ENCODE peak calls at places on chromosomes 6 and 20, in six cellular contexts. U is astrocyte of the cerebellum, Q is choroid plexus epithelial cell, N is retinal pigment epithelial cell, L is colonic mucosa, X is fibroblast of lung. W is an unnamed sample.

GRCh38 chr20:11108102-11108842 is 434.5 kb upstream of the JAG1 start:
- DNase-seq in U (no peak), Q (no peak), N (peak; percentile 31), L (no peak), X (peak; percentile 47), W (no peak)

GRCh38 chr6:138258991-138259390 is 40.7 kb upstream of the PBOV1 start:
- DNase-seq in U (no peak), Q (no peak), N (no peak), L (no peak), X (no peak), W (no peak)

GRCh38 chr6:123962508-123962907 is 158.8 kb downstream of the NKAIN2 start:
- DNase-seq in U (no peak), Q (no peak), N (no peak), L (peak; percentile 47), X (no peak), W (no peak)

GRCh38 chr20:965956-966355 is 36.2 kb downstream of the RSPO4 start:
- DNase-seq in U (no peak), Q (no peak), N (no peak), L (no peak), X (no peak), W (no peak)

GRCh38 chr6:85015396-85015990 is 251.1 kb upstream of the TBX18 start:
- DNase-seq in U (peak; percentile 12), Q (peak; percentile 89), N (peak; percentile 24), L (peak; percentile 34), X (peak; percentile 28), W (no peak)

GRCh38 chr6:145310116-145310515 is 425.2 kb downstream of the EPM2A start:
- DNase-seq in U (no peak), Q (peak; percentile 44), N (no peak), L (no peak), X (peak; percentile 51), W (peak; percentile 24)

GRCh38 chr20:717271-717670 is 41.7 kb upstream of the SCRT2 start:
- DNase-seq in U (no peak), Q (no peak), N (no peak), L (no peak), X (no peak), W (no peak)

GRCh38 chr6:36692220-36692619 is 5.4 kb upstream of the RAB44 start:
- DNase-seq in U (no peak), Q (no peak), N (no peak), L (no peak), X (no peak), W (no peak)

GRCh38 chr6:45445749-45446454 is 68.2 kb upstream of the SUPT3H start:
- DNase-seq in U (peak; percentile 98), Q (peak; percentile 100), N (peak; percentile 98), L (peak; percentile 79), X (peak; percentile 98), W (peak; percentile 98)

GRCh38 chr20:8523684-8524083 is 391.6 kb downstream of the PLCB1 start:
- DNase-seq in U (no peak), Q (peak; percentile 23), N (no peak), L (no peak), X (no peak), W (no peak)

GRCh38 chr6:32664827-32665362 is 1.6 kb downstream of the HLA-DQB1 start:
- DNase-seq in U (no peak), Q (peak; percentile 6), N (no peak), L (no peak), X (no peak), W (no peak)

GRCh38 chr20:20549699-20550098 is 162.7 kb downstream of the RALGAPA2 start:
- DNase-seq in U (no peak), Q (peak; percentile 79), N (no peak), L (no peak), X (peak; percentile 73), W (peak; percentile 38)

GRCh38 chr6:107080036-107080435 is 35.3 kb downstream of the BEND3 start:
- DNase-seq in U (no peak), Q (no peak), N (no peak), L (no peak), X (no peak), W (no peak)

GRCh38 chr20:58092871-58093270 is 135.6 kb downstream of the ANKRD60 start:
- DNase-seq in U (no peak), Q (no peak), N (no peak), L (no peak), X (no peak), W (no peak)

GRCh38 chr20:51172558-51173428 is 149.9 kb upstream of the KCNG1 start:
- DNase-seq in U (no peak), Q (no peak), N (no peak), L (no peak), X (no peak), W (no peak)

GRCh38 chr6:148192310-148192709 is 150.3 kb upstream of the SASH1 start:
- DNase-seq in U (peak; percentile 18), Q (no peak), N (no peak), L (no peak), X (peak; percentile 99), W (peak; percentile 89)

GRCh38 chr6:33997265-33997664 is 148.6 kb downstream of the GRM4 start:
- DNase-seq in U (no peak), Q (no peak), N (no peak), L (no peak), X (no peak), W (no peak)

GRCh38 chr20:46731770-46732169 is 22.3 kb downstream of the SLC2A10 start:
- DNase-seq in U (no peak), Q (no peak), N (no peak), L (no peak), X (no peak), W (no peak)
- H3K4me3 ChIP-seq in U (no peak overlapping the region), Q (no peak overlapping the region), N (no peak overlapping the region), L (no peak overlapping the region), X (no peak overlapping the region), W (no peak overlapping the region)

GRCh38 chr6:2845880-2846208 is 4.2 kb upstream of the SERPINB1 start:
- DNase-seq in U (no peak), Q (no peak), N (no peak), L (no peak), X (no peak), W (no peak)
- TF ChIP-seq CTCF in U (no peak), Q (no peak), N (no peak), L (no peak), X (no peak), W (no peak)

GRCh38 chr6:81750660-81751387 is 1.7 kb downstream of the TENT5A start:
- DNase-seq in U (no peak), Q (no peak), N (no peak), L (no peak), X (peak; percentile 26), W (no peak)

GRCh38 chr6:81752969-81753708 is 658 bp upstream of the TENT5A start:
- DNase-seq in U (peak; percentile 44), Q (peak; percentile 94), N (no peak), L (peak; percentile 91), X (peak; percentile 92), W (peak; percentile 77)

GRCh38 chr6:81751388-81752083 is 945 bp downstream of the TENT5A start:
- DNase-seq in U (no peak), Q (peak; percentile 47), N (no peak), L (peak; percentile 61), X (peak; percentile 59), W (no peak)

GRCh38 chr6:81753709-81754678 is 1.5 kb upstream of the TENT5A start:
- DNase-seq in U (no peak), Q (peak; percentile 62), N (no peak), L (peak; percentile 93), X (peak; percentile 52), W (no peak)

GRCh38 chr6:81752084-81752968 is at the start of gene TENT5A:
- DNase-seq in U (peak; percentile 55), Q (peak; percentile 95), N (peak; percentile 80), L (peak; percentile 96), X (peak; percentile 93), W (peak; percentile 79)
- H3K4me3 ChIP-seq in U (peak within 1 kb of the TSS; percentile 87), Q (peak within 1 kb of the TSS; percentile 97), N (peak within 1 kb of the TSS; percentile 95), L (peak within 1 kb of the TSS; percentile 61), X (peak within 1 kb of the TSS; percentile 90), W (peak within 1 kb of the TSS; percentile 69)

DNA sequence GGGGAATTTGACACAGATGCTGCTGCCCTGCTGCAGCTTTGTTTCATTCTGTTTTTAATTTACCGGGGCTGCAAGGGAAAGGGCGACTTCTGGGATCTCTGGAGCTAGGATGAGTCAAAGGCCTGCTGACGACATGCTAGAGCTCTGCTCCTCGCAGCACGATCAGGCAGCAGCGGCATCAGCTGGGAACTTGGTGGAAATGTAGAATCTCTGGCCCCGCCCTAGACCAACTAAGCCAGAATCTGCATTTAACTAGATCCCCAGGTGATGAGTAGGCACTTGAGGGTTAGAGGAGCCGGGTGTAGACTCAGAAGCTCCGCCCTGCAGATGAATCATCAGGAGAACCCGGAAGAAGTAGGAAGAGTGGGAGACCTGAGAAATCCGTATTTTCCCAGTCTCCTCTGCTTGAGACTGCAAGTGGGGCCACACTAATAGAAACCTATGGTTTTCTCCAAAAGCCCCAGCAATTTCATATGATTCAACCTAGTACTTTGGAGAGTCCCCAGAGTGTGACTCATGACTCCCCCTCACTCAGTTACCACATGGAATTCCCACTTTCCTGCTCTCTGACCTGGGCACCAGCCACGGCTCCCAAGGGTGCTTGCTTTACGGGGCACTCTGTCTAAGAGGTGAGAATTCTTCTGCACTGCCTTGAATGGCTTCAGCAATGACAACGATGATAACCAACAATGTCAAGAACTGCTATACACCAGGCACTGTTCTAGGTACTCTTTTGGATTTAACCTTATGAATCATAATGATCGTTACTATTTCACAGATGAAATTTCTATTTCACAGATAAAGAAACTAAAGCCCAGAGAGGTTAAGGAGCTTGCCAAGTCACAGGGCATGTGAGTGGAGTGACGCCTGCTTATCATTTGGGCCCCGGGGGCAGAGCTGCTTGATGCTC is 18.1 kb downstream of the TUBB2B start:
- DNase-seq in U (peak; percentile 64), Q (peak; percentile 95), N (peak; percentile 89), L (peak; percentile 70), X (peak; percentile 99), W (peak; percentile 95)
- TF ChIP-seq CTCF in U (peak; percentile 14), Q (peak; percentile 50), N (peak; percentile 26), L (no peak), X (peak; percentile 10), W (peak; percentile 42)

DNA sequence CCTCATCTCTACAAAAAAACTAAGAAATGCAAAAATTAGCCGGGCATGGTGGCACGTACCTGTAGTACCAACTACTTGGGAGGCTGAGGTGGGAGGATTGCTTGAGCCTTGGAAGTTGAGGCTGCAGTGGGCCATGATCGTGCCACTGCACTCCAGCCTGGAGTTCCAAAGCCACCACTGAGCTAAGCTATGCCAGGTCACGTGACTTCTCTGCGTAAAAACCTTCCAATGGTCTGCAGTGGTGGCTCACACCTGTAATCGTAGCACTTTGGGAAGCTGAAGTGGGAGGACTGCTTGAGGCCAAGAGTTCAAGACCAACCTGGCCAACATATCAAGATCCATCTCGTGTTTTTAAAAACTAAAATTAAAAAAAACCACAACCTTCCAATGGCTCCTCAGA is 1.7 kb downstream of the SF3B5 start:
- DNase-seq in U (no peak), Q (no peak), N (no peak), L (no peak), X (no peak), W (no peak)
- H3K4me3 ChIP-seq in U (no peak overlapping the region), Q (no peak overlapping the region), N (no peak overlapping the region), L (no peak overlapping the region), X (peak overlapping the region; percentile 92), W (no peak overlapping the region)

GRCh38 chr6:108115598-108116058 is 41.1 kb upstream of the OSTM1 start:
- DNase-seq in U (no peak), Q (peak; percentile 48), N (no peak), L (peak; percentile 58), X (peak; percentile 29), W (no peak)
- TF ChIP-seq CTCF in U (peak; percentile 56), Q (peak; percentile 55), N (peak; percentile 61), L (peak; percentile 32), X (peak; percentile 16), W (peak; percentile 49)

W was measured in AG09309.